ENCODE peak calls at places on chromosomes 13 and 19, in five cellular contexts. L, H, B, W and G are unnamed samples.

GRCh38 chr13:80299046-80299445 is 41.9 kb downstream of the SPRY2 start:
- DNase-seq in L (no peak), W (no peak), B (no peak), H (no peak), G (no peak)

GRCh38 chr19:6963937-6964336 is 57.3 kb downstream of the MBD3L2B start:
- DNase-seq in W (no peak), H (no peak), B (no peak), L (no peak), G (no peak)

GRCh38 chr19:35247526-35248309 is 1.1 kb upstream of the LSR start:
- DNase-seq in W (no peak), L (peak; percentile 94), H (no peak), B (peak; percentile 94), G (peak; percentile 87)

GRCh38 chr13:72246396-72246795 is 379.4 kb upstream of the DACH1 start:
- DNase-seq in H (no peak), W (no peak), L (no peak), B (no peak), G (no peak)

GRCh38 chr13:75307370-75307984 is 174.5 kb downstream of the TBC1D4 start:
- DNase-seq in B (no peak), W (no peak), H (no peak), L (no peak), G (no peak)

GRCh38 chr19:8334458-8335342 is 8.4 kb downstream of the KANK3 start:
- DNase-seq in H (peak; percentile 41), L (peak; percentile 64), W (no peak), B (peak; percentile 69), G (peak; percentile 77)

GRCh38 chr13:20716951-20717350 is 13.5 kb downstream of the IL17D start:
- DNase-seq in H (no peak), W (no peak), B (no peak), L (no peak), G (no peak)

GRCh38 chr13:62626771-62627170 is 1211.1 kb upstream of the PCDH20 start:
- DNase-seq in B (no peak), W (no peak), L (no peak), H (no peak), G (no peak)

GRCh38 chr19:34193439-34193838 is 21.1 kb downstream of the LSM14A start:
- DNase-seq in B (no peak), W (no peak), H (no peak), L (no peak), G (no peak)

GRCh38 chr19:17348700-17349099 is 11.3 kb downstream of the GTPBP3 start:
- DNase-seq in H (peak; percentile 66), L (peak; percentile 56), W (peak; percentile 75), B (no peak), G (peak; percentile 85)

GRCh38 chr19:39247701-39248664 is 673 bp downstream of the IFNL4 start:
- DNase-seq in L (no peak), H (no peak), B (no peak), W (no peak), G (no peak)

GRCh38 chr13:40494932-40495619 is 171.4 kb downstream of the FOXO1 start:
- DNase-seq in W (no peak), L (no peak), H (no peak), B (no peak), G (no peak)

GRCh38 chr13:27839809-27840467 is 47.7 kb downstream of the GSX1 start:
- DNase-seq in H (no peak), W (no peak), B (no peak), L (no peak), G (no peak)

GRCh38 chr13:110333837-110334236 is 26.8 kb downstream of the COL4A2 start:
- DNase-seq in L (no peak), B (no peak), H (no peak), W (no peak), G (no peak)

GRCh38 chr19:49887653-49888477 is 8.8 kb downstream of the IL4I1 start:
- DNase-seq in B (no peak), W (no peak), H (no peak), L (peak; percentile 44), G (peak; percentile 73)

GRCh38 chr19:35336166-35336955 is 7.4 kb downstream of the CD22 start:
- DNase-seq in B (no peak), L (no peak), W (no peak), H (no peak), G (no peak)

GRCh38 chr13:51523082-51523518 is 61.2 kb upstream of the WDFY2 start:
- DNase-seq in H (no peak), W (peak; percentile 39), B (peak; percentile 12), L (peak; percentile 75), G (no peak)

GRCh38 chr13:114115191-114115671 is 17.2 kb downstream of the RASA3 start:
- DNase-seq in B (peak; percentile 81), H (no peak), W (no peak), L (peak; percentile 52), G (peak; percentile 83)

GRCh38 chr19:29672319-29672932 is 7.2 kb downstream of the PLEKHF1 start:
- DNase-seq in W (no peak), B (no peak), L (peak; percentile 42), H (no peak), G (peak; percentile 74)
- H3K27ac ChIP-seq in W (no peak overlapping the region), B (no peak overlapping the region), L (peak overlapping the region; percentile 60), H (peak overlapping the region; percentile 98), G (peak overlapping the region; percentile 81)

GRCh38 chr13:100646030-100646673 is 28.4 kb downstream of the TMTC4 start:
- DNase-seq in H (no peak), L (no peak), B (no peak), W (no peak), G (no peak)
- TF ChIP-seq CTCF in H (peak; percentile 39), L (peak; percentile 32), B (peak; percentile 21), W (no peak), G (peak; percentile 33)

GRCh38 chr19:56538761-56539263 is at the start of gene ZFP28:
- DNase-seq in H (peak; percentile 89), B (peak; percentile 81), W (peak; percentile 73), L (peak; percentile 67), G (peak; percentile 94)
- H3K4me3 ChIP-seq in H (peak within 1 kb of the TSS; percentile 83), B (peak within 1 kb of the TSS; percentile 69), W (peak within 1 kb of the TSS; percentile 68), L (peak within 1 kb of the TSS; percentile 42), G (peak within 1 kb of the TSS; percentile 67)

GRCh38 chr19:46697142-46697960 is 19.6 kb downstream of the PRKD2 start:
- DNase-seq in B (peak; percentile 96), L (peak; percentile 62), H (peak; percentile 89), W (peak; percentile 86), G (peak; percentile 91)
- H3K27ac ChIP-seq in B (peak overlapping the region; percentile 22), L (no peak overlapping the region), H (peak overlapping the region; percentile 16), W (peak overlapping the region; percentile 16), G (no peak overlapping the region)

GRCh38 chr19:42324655-42325307 is 654 bp upstream of the MEGF8 start:
- DNase-seq in B (peak; percentile 22), H (no peak), L (no peak), W (no peak), G (peak; percentile 86)

GRCh38 chr19:42326969-42327368 is 1.5 kb downstream of the MEGF8 start:
- DNase-seq in H (no peak), L (no peak), B (no peak), W (no peak), G (no peak)

GRCh38 chr19:42325308-42325895 is at the start of gene MEGF8:
- DNase-seq in W (peak; percentile 96), H (peak; percentile 97), L (peak; percentile 98), B (peak; percentile 99), G (peak; percentile 99)

GRCh38 chr19:42327381-42327780 is 1.9 kb downstream of the MEGF8 start:
- DNase-seq in H (no peak), L (no peak), W (no peak), B (no peak), G (no peak)

DNA sequence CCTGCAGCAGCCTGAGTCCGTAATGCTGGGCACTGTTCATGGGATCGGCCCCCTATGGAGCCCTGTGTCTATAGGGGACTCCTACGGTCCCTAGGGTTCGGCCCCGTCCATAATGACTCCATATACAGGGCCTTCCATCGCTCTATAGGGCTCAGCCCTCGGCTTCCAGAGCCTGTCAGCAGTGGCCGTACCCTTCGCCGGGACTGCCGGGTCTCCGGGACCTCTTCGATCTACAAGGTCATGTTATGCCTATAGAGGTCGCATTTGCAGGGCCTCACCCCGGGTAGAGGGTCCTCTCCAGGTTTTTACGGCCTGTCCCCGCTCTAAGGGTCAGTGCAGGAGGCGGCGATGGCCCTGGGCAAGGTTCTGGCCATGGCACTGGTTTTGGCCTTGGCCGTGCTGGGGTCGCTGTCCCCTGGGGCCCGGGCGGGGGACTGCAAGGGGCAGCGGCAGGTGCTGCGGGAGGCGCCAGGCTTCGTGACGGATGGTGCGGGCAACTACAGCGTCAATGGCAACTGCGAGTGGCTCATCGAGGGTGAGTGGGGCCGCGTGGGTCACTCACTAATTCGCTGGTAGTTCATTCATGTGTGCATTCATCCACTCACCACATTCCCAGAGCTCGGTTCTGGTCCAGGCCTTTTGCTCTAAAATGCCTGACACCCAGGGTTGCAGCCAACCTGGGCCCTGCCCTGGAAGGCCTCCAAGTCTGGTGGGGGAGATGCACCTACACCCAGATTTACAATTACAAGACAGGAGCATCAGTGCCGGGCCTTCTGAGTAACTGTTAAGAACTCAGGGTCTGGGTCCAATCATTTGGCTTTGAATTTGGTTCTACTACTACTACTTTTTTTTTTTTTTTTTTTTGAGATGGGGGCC is 699 bp downstream of the MEGF8 start:
- DNase-seq in H (peak; percentile 38), B (no peak), L (no peak), W (no peak), G (peak; percentile 86)
- TF ChIP-seq CTCF in H (no peak), B (peak; percentile 19), L (no peak), W (no peak), G (no peak)

GRCh38 chr19:2962018-2962670 is 15.2 kb upstream of the TLE6 start:
- DNase-seq in L (no peak), W (peak; percentile 53), B (peak; percentile 47), H (no peak), G (no peak)
- H3K4me3 ChIP-seq in L (no peak overlapping the region), W (no peak overlapping the region), B (no peak overlapping the region), H (peak overlapping the region; percentile 39), G (no peak overlapping the region)

GRCh38 chr19:21569497-21569870 is 64.1 kb downstream of the ZNF429 start:
- DNase-seq in W (no peak), H (peak; percentile 54), B (peak; percentile 32), L (peak; percentile 66), G (no peak)
- H3K27ac ChIP-seq in W (no peak overlapping the region), H (peak overlapping the region; percentile 79), B (peak overlapping the region; percentile 72), L (peak overlapping the region; percentile 74), G (peak overlapping the region; percentile 88)

GRCh38 chr13:73462241-73462640 is 403.4 kb downstream of the KLF5 start:
- DNase-seq in L (no peak), H (no peak), B (no peak), W (no peak), G (no peak)

GRCh38 chr13:73466561-73466960 is 407.8 kb downstream of the KLF5 start:
- DNase-seq in L (no peak), H (no peak), B (no peak), W (no peak), G (no peak)

GRCh38 chr13:73464758-73465628 is 406.2 kb downstream of the KLF5 start:
- DNase-seq in W (no peak), B (peak; percentile 59), L (no peak), H (no peak), G (no peak)

GRCh38 chr13:73467103-73467502 is 408.3 kb downstream of the KLF5 start:
- DNase-seq in W (no peak), L (no peak), H (no peak), B (no peak), G (no peak)

DNA sequence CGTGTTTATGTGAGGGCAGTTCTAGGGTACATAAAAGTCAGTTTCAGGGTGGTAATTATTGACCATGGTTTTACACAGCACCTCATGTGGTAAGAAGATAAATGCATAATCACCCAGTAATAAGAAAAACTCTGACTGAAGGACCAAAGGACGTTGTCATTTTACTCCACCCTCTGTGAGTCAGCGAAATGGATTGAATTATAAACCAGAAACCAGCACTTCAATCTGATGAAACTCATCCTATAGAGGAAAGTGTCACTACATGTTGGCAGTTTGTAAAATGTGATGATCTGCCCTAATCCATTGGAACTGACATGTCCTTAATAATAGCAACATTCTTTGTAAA is 406.8 kb downstream of the KLF5 start:
- DNase-seq in L (no peak), W (no peak), H (no peak), B (peak; percentile 14), G (no peak)
- TF ChIP-seq CTCF in L (no peak), W (no peak), H (no peak), B (peak; percentile 15), G (no peak)